ENCODE peak calls at places on chromosomes 2 and 18, in seven cellular contexts. M is foreskin fibroblast, P is cardiac muscle cell, C is thyroid gland, F is cardiac fibroblast, S is esophagus squamous epithelium, E is tibial nerve. V is an unnamed sample.

GRCh38 chr2:159226059-159226461 is 60.4 kb downstream of the WDSUB1 start:
- DNase-seq in C (peak), F (peak), M (peak), S (no peak), P (no peak), E (no peak), V (no peak)

GRCh38 chr18:50051288-50051687 is 143.7 kb downstream of the MYO5B start:
- DNase-seq in P (peak), E (no peak), F (no peak), C (peak), S (no peak), M (peak), V (no peak)

GRCh38 chr2:163878718-163879117 is 142.9 kb upstream of the FIGN start:
- DNase-seq in C (peak), P (peak), S (no peak), F (peak), M (no peak), E (no peak), V (peak)

GRCh38 chr2:106359512-106359911 is 108.7 kb downstream of the RGPD3 start:
- DNase-seq in C (no peak), M (no peak), F (no peak), P (no peak), E (no peak), S (no peak), V (no peak)

GRCh38 chr2:79860233-79861058 is 347.6 kb downstream of the CTNNA2 start:
- DNase-seq in M (no peak), S (no peak), P (peak), E (no peak), C (no peak), F (peak), V (no peak)

GRCh38 chr18:31329787-31330438 is 12.0 kb downstream of the DSG1 start:
- DNase-seq in F (no peak), C (no peak), S (no peak), E (no peak), P (no peak), M (no peak), V (no peak)

GRCh38 chr2:137829251-137829650 is 135.0 kb upstream of the HNMT start:
- DNase-seq in S (no peak), E (no peak), P (no peak), F (no peak), C (no peak), M (no peak), V (no peak)

GRCh38 chr18:58851874-58852273 is 12.8 kb upstream of the ZNF532 start:
- DNase-seq in M (no peak), F (no peak), P (no peak), S (no peak), E (no peak), C (no peak), V (no peak)

GRCh38 chr18:58256316-58257080 is 212.5 kb downstream of the NEDD4L start:
- DNase-seq in M (no peak), P (no peak), F (no peak), E (no peak), S (no peak), C (no peak), V (no peak)

GRCh38 chr2:240759454-240759853 is 60.6 kb downstream of the KIF1A start:
- DNase-seq in S (no peak), P (no peak), M (no peak), C (no peak), F (no peak), E (no peak), V (no peak)

GRCh38 chr2:60313470-60314172 is 239.8 kb downstream of the BCL11A start:
- DNase-seq in C (no peak), F (no peak), E (no peak), S (no peak), M (no peak), P (no peak), V (no peak)

GRCh38 chr2:239928457-239929350 is 96.4 kb downstream of the NDUFA10 start:
- DNase-seq in P (no peak), E (no peak), S (no peak), M (no peak), F (no peak), C (no peak), V (peak)

GRCh38 chr2:240350696-240351087 is 84.8 kb upstream of the GPC1 start:
- DNase-seq in M (no peak), P (no peak), E (no peak), F (no peak), C (no peak), S (no peak), V (no peak)

GRCh38 chr2:29949042-29949441 is 27.7 kb upstream of the ALK start:
- DNase-seq in E (no peak), P (no peak), M (no peak), S (no peak), F (no peak), C (no peak), V (no peak)

GRCh38 chr2:3728104-3729054 is 25.0 kb downstream of the DCDC2C start:
- DNase-seq in S (no peak), M (peak), C (no peak), P (peak), E (peak), F (peak), V (no peak)

GRCh38 chr2:47452761-47453160 is 49.8 kb downstream of the MSH2 start:
- DNase-seq in C (no peak), E (no peak), P (no peak), M (no peak), F (peak), S (no peak), V (no peak)

GRCh38 chr2:180124273-180124881 is 117.3 kb upstream of the CWC22 start:
- DNase-seq in P (peak), C (no peak), E (peak), F (peak), M (peak), S (no peak), V (no peak)

GRCh38 chr2:27929916-27930486 is 39.5 kb downstream of the BABAM2 start:
- DNase-seq in F (no peak), P (no peak), S (no peak), C (no peak), M (no peak), E (no peak), V (no peak)

GRCh38 chr2:146666336-146666735 is 1178.5 kb upstream of the ACVR2A start:
- DNase-seq in C (no peak), M (no peak), F (peak), P (no peak), S (no peak), E (no peak), V (no peak)

GRCh38 chr2:16123421-16123820 is 183.1 kb downstream of the MYCN start:
- DNase-seq in F (no peak), C (no peak), P (no peak), E (no peak), M (no peak), S (no peak), V (no peak)

GRCh38 chr2:74975016-74975415 is 16.6 kb downstream of the POLE4 start:
- DNase-seq in F (no peak), C (no peak), E (no peak), M (peak), S (no peak), P (no peak), V (no peak)

GRCh38 chr2:239979243-239980023 is 45.7 kb downstream of the NDUFA10 start:
- DNase-seq in F (no peak), P (peak), E (no peak), S (no peak), M (no peak), C (no peak), V (no peak)

GRCh38 chr2:224584768-224585204 is 377 bp downstream of the CUL3 start:
- DNase-seq in C (peak), P (peak), M (peak), F (peak), E (peak), S (peak), V (peak)

GRCh38 chr2:43158259-43158880 is 68.0 kb downstream of the ZFP36L2 start:
- DNase-seq in S (peak), C (peak), E (peak), P (no peak), F (peak), M (peak), V (peak)

DNA sequence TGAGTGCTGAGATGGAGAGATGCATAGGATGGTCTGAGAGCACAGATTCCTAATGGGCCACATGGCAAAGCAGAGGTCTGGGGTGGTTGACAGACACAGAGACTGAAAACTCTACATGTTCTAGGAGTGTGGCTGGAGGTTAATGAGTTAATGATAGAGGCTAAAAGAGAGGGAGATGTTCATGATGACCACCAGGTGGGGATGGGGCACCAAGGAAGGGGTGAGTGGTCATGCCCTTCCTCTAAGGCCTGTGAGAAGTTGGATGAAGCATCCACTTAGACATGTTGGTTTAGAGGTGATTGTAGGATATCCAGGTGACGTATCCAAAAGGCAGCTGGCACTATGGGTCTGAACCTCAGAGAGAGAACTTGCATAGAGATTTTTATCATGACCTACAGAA is 102.1 kb downstream of the LRP2 start:
- DNase-seq in C (peak), E (no peak), S (no peak), F (no peak), M (no peak), P (peak), V (no peak)
- TF ChIP-seq CTCF in C (no peak), E (no peak), S (no peak), F (no peak), M (no peak), P (no peak), V (no peak)

DNA sequence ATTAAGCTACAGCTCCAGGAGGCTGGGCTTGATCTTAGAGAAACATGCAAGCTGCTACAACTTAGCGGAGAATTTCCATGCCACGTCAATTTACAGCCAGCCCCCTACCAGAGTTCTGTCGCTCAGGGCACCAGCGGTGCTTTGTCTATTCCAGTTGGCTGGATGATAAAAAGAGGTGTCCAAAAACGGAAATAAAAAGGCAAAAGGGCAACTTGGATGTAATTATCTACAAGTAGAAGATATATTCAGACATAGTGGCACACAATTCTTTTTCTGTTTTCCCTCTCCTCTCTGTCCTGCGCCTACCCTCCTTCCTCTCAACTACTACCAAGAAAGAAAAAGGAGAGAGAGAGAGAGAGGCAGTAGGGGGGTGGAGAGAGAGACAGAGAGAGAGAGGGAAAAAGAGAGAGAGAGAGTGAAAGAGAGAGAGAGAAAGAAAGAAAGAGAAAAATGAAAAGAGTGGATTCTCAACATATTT is 363 bp upstream of the RFTN2 start:
- DNase-seq in E (peak), S (no peak), M (no peak), C (no peak), F (peak), P (peak), V (no peak)
- H3K4me3 ChIP-seq in E (peak), S (peak), M (peak), C (no peak), F (peak), P (peak), V (peak)

GRCh38 chr2:24175631-24176030 is 778 bp downstream of the FAM228A start:
- DNase-seq in E (no peak), P (no peak), S (no peak), F (no peak), C (no peak), M (no peak), V (no peak)
- TF ChIP-seq CTCF in E (no peak), P (no peak), S (no peak), F (no peak), C (no peak), M (no peak), V (no peak)

DNA sequence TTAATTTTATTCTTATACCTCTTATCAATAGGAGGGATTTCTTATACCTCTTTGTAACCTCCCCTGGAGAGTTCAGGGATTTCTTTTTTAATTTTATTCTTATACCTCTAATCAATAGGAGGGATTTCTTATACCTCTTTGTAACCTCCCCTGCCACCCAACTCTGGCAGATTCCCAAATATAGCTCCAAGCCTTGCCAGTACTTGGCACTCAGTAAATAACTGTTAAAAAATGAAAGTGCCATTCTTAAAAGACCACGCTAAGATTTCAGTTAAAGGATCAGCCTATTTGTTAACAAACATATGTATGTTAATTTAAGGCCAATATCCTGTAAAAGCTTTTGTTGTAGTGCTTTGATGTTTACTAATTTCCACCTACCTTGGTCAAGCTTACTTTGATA is 4.8 kb downstream of the RNF149 start:
- DNase-seq in P (no peak), C (no peak), M (no peak), F (no peak), E (no peak), S (no peak), V (no peak)
- H3K4me3 ChIP-seq in P (no peak), C (no peak), M (no peak), F (no peak), E (no peak), S (peak), V (peak)

GRCh38 chr2:219739061-219739460 is 111.6 kb downstream of the SLC4A3 start:
- DNase-seq in E (no peak), P (no peak), M (no peak), C (no peak), S (no peak), F (no peak), V (no peak)

GRCh38 chr2:219737270-219737691 is 109.9 kb downstream of the SLC4A3 start:
- DNase-seq in F (peak), P (peak), S (no peak), E (no peak), M (no peak), C (no peak), V (no peak)

GRCh38 chr2:219733106-219733505 is 105.7 kb downstream of the SLC4A3 start:
- DNase-seq in C (no peak), F (no peak), S (no peak), E (no peak), P (no peak), M (no peak), V (no peak)

GRCh38 chr2:219733746-219734145 is 106.3 kb downstream of the SLC4A3 start:
- DNase-seq in S (no peak), E (no peak), M (no peak), F (no peak), P (no peak), C (no peak), V (no peak)

DNA sequence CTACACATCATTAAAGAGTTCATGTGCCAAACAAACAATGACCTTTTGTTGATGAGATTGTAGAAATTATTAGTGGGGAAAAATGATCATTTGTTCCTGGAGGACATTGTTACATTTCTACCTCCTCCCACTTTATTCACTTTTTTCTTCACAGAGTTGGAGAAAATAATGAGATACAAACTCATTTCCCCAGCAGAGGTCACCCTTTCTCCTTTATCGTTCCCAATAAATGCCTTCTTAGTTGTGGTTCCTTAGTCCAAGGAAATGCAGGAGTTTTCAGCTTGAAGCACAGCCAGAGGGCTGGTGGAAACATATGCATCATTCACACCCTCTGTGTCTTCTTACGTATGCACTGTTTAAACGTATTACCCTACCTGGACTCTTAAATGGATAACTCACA is 108.8 kb downstream of the SLC4A3 start:
- DNase-seq in E (peak), S (no peak), C (no peak), M (peak), P (peak), F (peak), V (no peak)
- TF ChIP-seq CTCF in E (peak), S (peak), C (peak), M (peak), P (peak), F (peak), V (no peak)

GRCh38 chr2:70870790-70871189 is 35.2 kb upstream of the CD207 start:
- DNase-seq in E (no peak), M (no peak), F (no peak), S (no peak), P (no peak), C (no peak), V (no peak)

GRCh38 chr2:70868970-70869369 is 33.4 kb upstream of the CD207 start:
- DNase-seq in P (no peak), E (no peak), M (no peak), F (no peak), S (no peak), C (no peak), V (no peak)

GRCh38 chr2:70873541-70873940 is 37.9 kb upstream of the CD207 start:
- DNase-seq in E (no peak), C (no peak), M (no peak), F (no peak), P (no peak), S (no peak), V (no peak)

DNA sequence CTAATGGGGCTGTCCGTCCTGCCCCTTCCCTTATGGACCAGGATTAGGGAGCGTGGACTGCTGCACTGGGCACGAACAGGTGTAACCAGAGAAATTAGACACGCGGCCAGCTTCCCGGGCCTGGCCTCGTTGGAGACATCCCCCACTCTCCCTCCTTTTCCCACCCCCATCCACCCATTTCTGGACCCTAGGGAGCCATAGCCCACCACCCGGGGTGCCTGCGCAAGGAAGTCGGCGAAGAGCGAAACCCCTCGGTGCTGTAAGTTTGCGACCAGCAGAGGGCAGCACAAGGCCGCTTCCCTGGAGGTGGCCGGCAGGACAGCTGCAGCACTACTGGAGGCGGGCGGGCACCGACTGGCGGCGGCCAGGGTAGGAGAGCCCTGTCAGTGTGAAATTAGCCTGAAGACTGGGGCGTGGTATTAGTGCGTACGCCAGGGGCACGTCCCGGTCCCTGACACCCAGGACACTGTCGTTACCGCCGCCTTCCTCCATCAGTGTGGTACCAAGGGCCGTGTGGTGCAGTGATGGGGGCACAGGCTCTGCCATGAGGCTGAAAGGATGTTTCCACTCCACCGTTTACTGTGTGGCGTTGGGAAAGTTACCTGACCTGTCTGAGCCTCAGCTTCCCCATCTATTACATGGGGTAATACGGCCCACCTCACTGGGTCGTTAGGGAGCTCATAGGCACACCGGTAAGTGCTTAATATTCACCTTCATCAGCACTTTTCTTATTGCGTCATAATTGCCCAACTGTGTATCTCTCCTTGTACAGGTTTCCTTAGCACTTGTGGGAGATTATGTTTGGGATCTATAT is 36.0 kb upstream of the CD207 start:
- DNase-seq in S (peak), C (peak), F (peak), M (peak), P (peak), E (peak), V (peak)
- H3K4me3 ChIP-seq in S (peak), C (no peak), F (no peak), M (no peak), P (no peak), E (no peak), V (no peak)